ENCODE peak calls at places on chromosome 21, in five cellular contexts. One of them, this sample, is unnamed.

GRCh38 chr21:15283138-15283537 is 218.3 kb upstream of the NRIP1 start:
- DNase-seq in stimulated activated naive CD8-positive, alpha-beta T cell treated with anti-CD3 and anti-CD28 coated beads, Interleukin-15, amount 100 ng/mL, for 72 hours: no peak
- DNase-seq in stimulated activated CD8-positive, alpha-beta memory T cell treated with anti-CD3 and anti-CD28 coated beads, Interleukin-4, amount 100 ng/mL, for 1 hour: no peak
- DNase-seq in HL-60: no peak
- DNase-seq in HT-29: no peak
- DNase-seq in this sample: no peak

GRCh38 chr21:45423201-45423955 is 18.4 kb downstream of the COL18A1 start:
- DNase-seq in stimulated activated naive CD8-positive, alpha-beta T cell treated with anti-CD3 and anti-CD28 coated beads, Interleukin-15, amount 100 ng/mL, for 72 hours: no peak
- DNase-seq in stimulated activated CD8-positive, alpha-beta memory T cell treated with anti-CD3 and anti-CD28 coated beads, Interleukin-4, amount 100 ng/mL, for 1 hour: no peak
- DNase-seq in HL-60: no peak
- DNase-seq in HT-29: no peak
- DNase-seq in this sample: no peak

GRCh38 chr21:41761211-41762181 is 5.4 kb downstream of the RIPK4 start:
- DNase-seq in stimulated activated naive CD8-positive, alpha-beta T cell treated with anti-CD3 and anti-CD28 coated beads, Interleukin-15, amount 100 ng/mL, for 72 hours: no peak
- DNase-seq in stimulated activated CD8-positive, alpha-beta memory T cell treated with anti-CD3 and anti-CD28 coated beads, Interleukin-4, amount 100 ng/mL, for 1 hour: no peak
- DNase-seq in HL-60: peak
- DNase-seq in HT-29: no peak
- DNase-seq in this sample: no peak

GRCh38 chr21:42631142-42631541 is 22.3 kb upstream of the PDE9A start:
- DNase-seq in stimulated activated naive CD8-positive, alpha-beta T cell treated with anti-CD3 and anti-CD28 coated beads, Interleukin-15, amount 100 ng/mL, for 72 hours: no peak
- DNase-seq in stimulated activated CD8-positive, alpha-beta memory T cell treated with anti-CD3 and anti-CD28 coated beads, Interleukin-4, amount 100 ng/mL, for 1 hour: no peak
- DNase-seq in HL-60: no peak
- DNase-seq in HT-29: no peak
- DNase-seq in this sample: no peak

GRCh38 chr21:22476726-22477646 is 1478.8 kb downstream of the NCAM2 start:
- DNase-seq in stimulated activated naive CD8-positive, alpha-beta T cell treated with anti-CD3 and anti-CD28 coated beads, Interleukin-15, amount 100 ng/mL, for 72 hours: no peak
- DNase-seq in stimulated activated CD8-positive, alpha-beta memory T cell treated with anti-CD3 and anti-CD28 coated beads, Interleukin-4, amount 100 ng/mL, for 1 hour: no peak
- DNase-seq in HL-60: no peak
- DNase-seq in HT-29: no peak
- DNase-seq in this sample: no peak

GRCh38 chr21:33419538-33420123 is 16.4 kb downstream of the IFNGR2 start:
- DNase-seq in stimulated activated naive CD8-positive, alpha-beta T cell treated with anti-CD3 and anti-CD28 coated beads, Interleukin-15, amount 100 ng/mL, for 72 hours: no peak
- DNase-seq in stimulated activated CD8-positive, alpha-beta memory T cell treated with anti-CD3 and anti-CD28 coated beads, Interleukin-4, amount 100 ng/mL, for 1 hour: no peak
- DNase-seq in HL-60: no peak
- DNase-seq in HT-29: peak
- DNase-seq in this sample: no peak

GRCh38 chr21:39556176-39556575 is 56.6 kb upstream of the B3GALT5 start:
- DNase-seq in stimulated activated naive CD8-positive, alpha-beta T cell treated with anti-CD3 and anti-CD28 coated beads, Interleukin-15, amount 100 ng/mL, for 72 hours: no peak
- DNase-seq in stimulated activated CD8-positive, alpha-beta memory T cell treated with anti-CD3 and anti-CD28 coated beads, Interleukin-4, amount 100 ng/mL, for 1 hour: no peak
- DNase-seq in HL-60: no peak
- DNase-seq in HT-29: no peak
- DNase-seq in this sample: no peak

GRCh38 chr21:29403291-29403690 is 104.6 kb downstream of the BACH1 start:
- DNase-seq in stimulated activated naive CD8-positive, alpha-beta T cell treated with anti-CD3 and anti-CD28 coated beads, Interleukin-15, amount 100 ng/mL, for 72 hours: no peak
- DNase-seq in stimulated activated CD8-positive, alpha-beta memory T cell treated with anti-CD3 and anti-CD28 coated beads, Interleukin-4, amount 100 ng/mL, for 1 hour: no peak
- DNase-seq in HL-60: no peak
- DNase-seq in HT-29: no peak
- DNase-seq in this sample: no peak

GRCh38 chr21:42513151-42513984 is at the start of gene SLC37A1:
- DNase-seq in stimulated activated naive CD8-positive, alpha-beta T cell treated with anti-CD3 and anti-CD28 coated beads, Interleukin-15, amount 100 ng/mL, for 72 hours: peak
- DNase-seq in stimulated activated CD8-positive, alpha-beta memory T cell treated with anti-CD3 and anti-CD28 coated beads, Interleukin-4, amount 100 ng/mL, for 1 hour: no peak
- DNase-seq in HL-60: peak
- DNase-seq in HT-29: peak
- DNase-seq in this sample: no peak

GRCh38 chr21:36908260-36908908 is 58.1 kb downstream of the HLCS start:
- DNase-seq in stimulated activated naive CD8-positive, alpha-beta T cell treated with anti-CD3 and anti-CD28 coated beads, Interleukin-15, amount 100 ng/mL, for 72 hours: no peak
- DNase-seq in stimulated activated CD8-positive, alpha-beta memory T cell treated with anti-CD3 and anti-CD28 coated beads, Interleukin-4, amount 100 ng/mL, for 1 hour: no peak
- DNase-seq in HL-60: no peak
- DNase-seq in HT-29: peak
- DNase-seq in this sample: no peak

GRCh38 chr21:26405735-26406361 is 167.2 kb downstream of the CYYR1 start:
- DNase-seq in stimulated activated naive CD8-positive, alpha-beta T cell treated with anti-CD3 and anti-CD28 coated beads, Interleukin-15, amount 100 ng/mL, for 72 hours: no peak
- DNase-seq in stimulated activated CD8-positive, alpha-beta memory T cell treated with anti-CD3 and anti-CD28 coated beads, Interleukin-4, amount 100 ng/mL, for 1 hour: no peak
- DNase-seq in HL-60: no peak
- DNase-seq in HT-29: no peak
- DNase-seq in this sample: no peak

GRCh38 chr21:30072496-30072895 is 94.1 kb downstream of the CLDN17 start:
- DNase-seq in stimulated activated naive CD8-positive, alpha-beta T cell treated with anti-CD3 and anti-CD28 coated beads, Interleukin-15, amount 100 ng/mL, for 72 hours: no peak
- DNase-seq in stimulated activated CD8-positive, alpha-beta memory T cell treated with anti-CD3 and anti-CD28 coated beads, Interleukin-4, amount 100 ng/mL, for 1 hour: no peak
- DNase-seq in HL-60: peak
- DNase-seq in HT-29: peak
- DNase-seq in this sample: no peak

GRCh38 chr21:36120304-36120902 is 14.5 kb upstream of the CBR3 start:
- DNase-seq in stimulated activated naive CD8-positive, alpha-beta T cell treated with anti-CD3 and anti-CD28 coated beads, Interleukin-15, amount 100 ng/mL, for 72 hours: no peak
- DNase-seq in stimulated activated CD8-positive, alpha-beta memory T cell treated with anti-CD3 and anti-CD28 coated beads, Interleukin-4, amount 100 ng/mL, for 1 hour: no peak
- DNase-seq in HL-60: no peak
- DNase-seq in HT-29: no peak
- DNase-seq in this sample: no peak

GRCh38 chr21:46443910-46444309 is 14.8 kb upstream of the DIP2A start:
- DNase-seq in stimulated activated naive CD8-positive, alpha-beta T cell treated with anti-CD3 and anti-CD28 coated beads, Interleukin-15, amount 100 ng/mL, for 72 hours: no peak
- DNase-seq in stimulated activated CD8-positive, alpha-beta memory T cell treated with anti-CD3 and anti-CD28 coated beads, Interleukin-4, amount 100 ng/mL, for 1 hour: no peak
- DNase-seq in HL-60: no peak
- DNase-seq in HT-29: no peak
- DNase-seq in this sample: no peak

GRCh38 chr21:41755934-41756773 is 10.7 kb downstream of the RIPK4 start:
- DNase-seq in stimulated activated naive CD8-positive, alpha-beta T cell treated with anti-CD3 and anti-CD28 coated beads, Interleukin-15, amount 100 ng/mL, for 72 hours: no peak
- DNase-seq in stimulated activated CD8-positive, alpha-beta memory T cell treated with anti-CD3 and anti-CD28 coated beads, Interleukin-4, amount 100 ng/mL, for 1 hour: no peak
- DNase-seq in HL-60: no peak
- DNase-seq in HT-29: no peak
- DNase-seq in this sample: no peak

This sample was measured in cortex of kidney.